ENCODE peak calls at places on chromosome 4, in six cellular contexts. One of them, this sample, is unnamed.

GRCh38 chr4:189202869-189203271 is 737.8 kb upstream of the FRG1 start:
- DNase-seq in transverse colon: no peak
- DNase-seq in A549: peak
- DNase-seq in suprapubic skin: no peak
- DNase-seq in tibial nerve: no peak
- DNase-seq in ovary: no peak
- DNase-seq in this sample: no peak

GRCh38 chr4:137934921-137935320 is 307.2 kb downstream of the SLC7A11 start:
- DNase-seq in transverse colon: no peak
- DNase-seq in A549: no peak
- DNase-seq in suprapubic skin: no peak
- DNase-seq in tibial nerve: no peak
- DNase-seq in ovary: no peak
- DNase-seq in this sample: no peak

GRCh38 chr4:163200950-163201349 is 34.3 kb upstream of the NAF1 start:
- DNase-seq in transverse colon: no peak
- DNase-seq in A549: no peak
- DNase-seq in suprapubic skin: no peak
- DNase-seq in tibial nerve: no peak
- DNase-seq in ovary: no peak
- DNase-seq in this sample: no peak

GRCh38 chr4:143089291-143089690 is 95.4 kb upstream of the USP38 start:
- DNase-seq in transverse colon: no peak
- DNase-seq in A549: no peak
- DNase-seq in suprapubic skin: no peak
- DNase-seq in tibial nerve: no peak
- DNase-seq in ovary: no peak
- DNase-seq in this sample: no peak

GRCh38 chr4:102503831-102504786 is 3.0 kb downstream of the NFKB1 start:
- DNase-seq in transverse colon: no peak
- DNase-seq in A549: no peak
- DNase-seq in suprapubic skin: no peak
- DNase-seq in tibial nerve: no peak
- DNase-seq in ovary: no peak
- DNase-seq in this sample: no peak

GRCh38 chr4:127783026-127783769 is 1.1 kb downstream of the HSPA4L start:
- DNase-seq in transverse colon: peak
- DNase-seq in A549: peak
- DNase-seq in suprapubic skin: peak
- DNase-seq in tibial nerve: peak
- DNase-seq in ovary: peak
- DNase-seq in this sample: peak

GRCh38 chr4:87679449-87680169 is 29.5 kb downstream of the DMP1 start:
- DNase-seq in transverse colon: peak
- DNase-seq in A549: peak
- DNase-seq in suprapubic skin: no peak
- DNase-seq in tibial nerve: no peak
- DNase-seq in ovary: peak
- DNase-seq in this sample: peak

GRCh38 chr4:106650701-106651100 is 282.1 kb upstream of the GIMD1 start:
- DNase-seq in transverse colon: no peak
- DNase-seq in A549: no peak
- DNase-seq in suprapubic skin: no peak
- DNase-seq in tibial nerve: no peak
- DNase-seq in ovary: no peak
- DNase-seq in this sample: no peak

GRCh38 chr4:24055623-24056022 is 165.8 kb upstream of the PPARGC1A start:
- DNase-seq in transverse colon: no peak
- DNase-seq in A549: no peak
- DNase-seq in suprapubic skin: no peak
- DNase-seq in tibial nerve: no peak
- DNase-seq in ovary: no peak
- DNase-seq in this sample: no peak

GRCh38 chr4:42150653-42151567 is 1.5 kb downstream of the BEND4 start:
- DNase-seq in transverse colon: peak
- DNase-seq in A549: no peak
- DNase-seq in suprapubic skin: no peak
- DNase-seq in tibial nerve: no peak
- DNase-seq in ovary: no peak
- DNase-seq in this sample: no peak

GRCh38 chr4:55004831-55005230 is 120.6 kb downstream of the KDR start:
- DNase-seq in transverse colon: no peak
- DNase-seq in A549: no peak
- DNase-seq in suprapubic skin: no peak
- DNase-seq in tibial nerve: no peak
- DNase-seq in ovary: no peak
- DNase-seq in this sample: no peak

GRCh38 chr4:88244821-88245579 is 39.4 kb downstream of the PPM1K start:
- DNase-seq in transverse colon: peak
- DNase-seq in A549: no peak
- DNase-seq in suprapubic skin: no peak
- DNase-seq in tibial nerve: no peak
- DNase-seq in ovary: no peak
- DNase-seq in this sample: no peak

GRCh38 chr4:126427781-126428360 is 1113.1 kb downstream of the FAT4 start:
- DNase-seq in transverse colon: no peak
- DNase-seq in A549: no peak
- DNase-seq in suprapubic skin: no peak
- DNase-seq in tibial nerve: no peak
- DNase-seq in ovary: no peak
- DNase-seq in this sample: no peak

GRCh38 chr4:102143433-102143832 is 201.8 kb downstream of the SLC39A8 start:
- DNase-seq in transverse colon: no peak
- DNase-seq in A549: no peak
- DNase-seq in suprapubic skin: no peak
- DNase-seq in tibial nerve: no peak
- DNase-seq in ovary: no peak
- DNase-seq in this sample: no peak

GRCh38 chr4:140523370-140523856 is 555 bp upstream of the ELMOD2 start:
- DNase-seq in transverse colon: no peak
- DNase-seq in A549: no peak
- DNase-seq in suprapubic skin: no peak
- DNase-seq in tibial nerve: no peak
- DNase-seq in ovary: no peak
- DNase-seq in this sample: no peak

GRCh38 chr4:183588691-183589090 is 70.3 kb downstream of the RWDD4 start:
- DNase-seq in transverse colon: no peak
- DNase-seq in A549: no peak
- DNase-seq in suprapubic skin: no peak
- DNase-seq in tibial nerve: no peak
- DNase-seq in ovary: no peak
- DNase-seq in this sample: no peak

GRCh38 chr4:26958925-26959653 is 98.4 kb downstream of the STIM2 start:
- DNase-seq in transverse colon: no peak
- DNase-seq in A549: no peak
- DNase-seq in suprapubic skin: no peak
- DNase-seq in tibial nerve: no peak
- DNase-seq in ovary: no peak
- DNase-seq in this sample: no peak

GRCh38 chr4:48241731-48242130 is 27.9 kb downstream of the TEC start:
- DNase-seq in transverse colon: no peak
- DNase-seq in A549: no peak
- DNase-seq in suprapubic skin: no peak
- DNase-seq in tibial nerve: no peak
- DNase-seq in ovary: no peak
- DNase-seq in this sample: no peak

GRCh38 chr4:123351713-123352112 is 44.9 kb upstream of the SPRY1 start:
- DNase-seq in transverse colon: no peak
- DNase-seq in A549: no peak
- DNase-seq in suprapubic skin: no peak
- DNase-seq in tibial nerve: no peak
- DNase-seq in ovary: no peak
- DNase-seq in this sample: no peak

GRCh38 chr4:28772796-28773195 is 1912.2 kb downstream of the STIM2 start:
- DNase-seq in transverse colon: no peak
- DNase-seq in A549: no peak
- DNase-seq in suprapubic skin: no peak
- DNase-seq in tibial nerve: no peak
- DNase-seq in ovary: no peak
- DNase-seq in this sample: no peak

DNA sequence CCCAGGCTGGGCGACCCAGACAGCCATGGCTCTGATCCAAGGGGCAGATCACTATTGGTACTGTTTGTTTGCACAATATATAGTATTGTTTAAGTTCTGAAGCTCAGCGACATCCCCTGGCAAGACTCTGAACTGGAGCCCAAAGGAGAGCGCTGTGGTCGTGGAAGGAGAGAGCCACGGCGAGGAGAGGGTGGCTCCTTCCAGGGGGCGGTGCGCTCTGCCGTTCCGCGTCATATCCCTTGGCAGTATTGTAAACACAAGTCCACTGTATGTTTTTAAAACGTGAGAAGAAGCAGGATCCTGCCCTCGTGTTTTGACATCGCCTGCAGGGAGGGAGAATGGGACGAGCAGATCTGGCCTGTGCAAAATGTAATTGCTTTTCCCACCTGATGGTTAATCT is 185.5 kb downstream of the RAB28 start:
- DNase-seq in transverse colon: peak
- DNase-seq in A549: no peak
- DNase-seq in suprapubic skin: no peak
- DNase-seq in tibial nerve: no peak
- DNase-seq in ovary: no peak
- DNase-seq in this sample: peak
- TF ChIP-seq EP300 in transverse colon: peak
- TF ChIP-seq EP300 in A549: no peak
- TF ChIP-seq EP300 in suprapubic skin: no peak
- TF ChIP-seq EP300 in tibial nerve: no peak
- TF ChIP-seq EP300 in ovary: no peak
- TF ChIP-seq EP300 in this sample: no peak

GRCh38 chr4:2426069-2426397 is 7.3 kb downstream of the CFAP99 start:
- DNase-seq in transverse colon: no peak
- DNase-seq in A549: no peak
- DNase-seq in suprapubic skin: no peak
- DNase-seq in tibial nerve: no peak
- DNase-seq in ovary: no peak
- DNase-seq in this sample: no peak

GRCh38 chr4:2428496-2429213 is 9.9 kb downstream of the CFAP99 start:
- DNase-seq in transverse colon: no peak
- DNase-seq in A549: no peak
- DNase-seq in suprapubic skin: no peak
- DNase-seq in tibial nerve: no peak
- DNase-seq in ovary: no peak
- DNase-seq in this sample: no peak

GRCh38 chr4:2425386-2426068 is 6.8 kb downstream of the CFAP99 start:
- DNase-seq in transverse colon: no peak
- DNase-seq in A549: no peak
- DNase-seq in suprapubic skin: no peak
- DNase-seq in tibial nerve: no peak
- DNase-seq in ovary: no peak
- DNase-seq in this sample: no peak

GRCh38 chr4:2427383-2428334 is 8.9 kb downstream of the CFAP99 start:
- DNase-seq in transverse colon: no peak
- DNase-seq in A549: no peak
- DNase-seq in suprapubic skin: no peak
- DNase-seq in tibial nerve: no peak
- DNase-seq in ovary: no peak
- DNase-seq in this sample: no peak

DNA sequence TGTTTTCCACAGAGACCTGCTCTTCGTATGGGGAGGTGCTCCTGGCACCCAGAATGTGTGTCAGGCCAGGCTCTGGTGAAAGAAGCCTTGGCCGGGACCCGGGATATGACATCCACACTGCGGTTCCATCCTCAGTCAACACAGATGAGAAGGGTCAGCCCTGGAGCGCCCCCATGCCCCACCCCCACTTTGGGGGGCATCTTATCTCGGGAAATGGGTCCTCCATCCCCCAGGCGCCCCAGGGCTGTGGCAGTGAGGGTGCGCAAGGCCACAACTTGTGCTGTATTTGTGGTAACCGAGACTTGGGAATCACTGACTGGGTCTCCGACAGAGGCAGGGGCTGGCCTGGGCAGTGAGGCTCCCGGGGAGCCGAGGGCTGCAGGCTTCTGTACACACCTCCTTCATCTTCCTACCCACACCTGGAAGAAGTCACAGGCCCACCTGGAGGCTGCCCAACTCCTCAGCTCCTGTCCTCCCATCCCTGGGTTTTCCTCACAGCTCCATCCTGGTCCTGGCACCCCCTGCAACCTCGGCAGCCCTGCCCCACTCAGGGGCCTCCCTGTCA is 8.0 kb downstream of the CFAP99 start:
- DNase-seq in transverse colon: no peak
- DNase-seq in A549: no peak
- DNase-seq in suprapubic skin: no peak
- DNase-seq in tibial nerve: no peak
- DNase-seq in ovary: no peak
- DNase-seq in this sample: no peak
- TF ChIP-seq EP300 in transverse colon: no peak
- TF ChIP-seq EP300 in A549: no peak
- TF ChIP-seq EP300 in suprapubic skin: no peak
- TF ChIP-seq EP300 in tibial nerve: no peak
- TF ChIP-seq EP300 in ovary: no peak
- TF ChIP-seq EP300 in this sample: no peak

DNA sequence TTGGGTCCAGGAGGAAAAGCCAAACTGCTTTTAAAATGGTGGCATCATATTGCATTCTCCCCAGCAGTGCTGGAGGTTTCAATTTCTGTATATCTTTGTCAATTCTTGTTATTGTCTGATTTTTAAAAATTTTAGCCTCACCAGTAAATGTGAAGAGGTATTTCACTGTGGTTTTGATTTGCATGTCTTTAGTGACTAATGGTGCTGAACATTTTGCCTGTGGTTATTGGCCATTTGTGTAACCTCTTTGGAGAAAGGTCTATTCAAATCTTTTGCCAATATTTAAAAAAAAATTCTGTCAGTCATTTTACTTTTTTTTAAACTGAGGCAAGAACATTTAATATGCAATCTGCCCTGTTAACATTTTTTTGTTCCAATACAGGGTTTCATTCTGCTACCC is 322.1 kb downstream of the TLL1 start:
- DNase-seq in transverse colon: no peak
- DNase-seq in A549: no peak
- DNase-seq in suprapubic skin: no peak
- DNase-seq in tibial nerve: no peak
- DNase-seq in ovary: no peak
- DNase-seq in this sample: no peak
- TF ChIP-seq EP300 in transverse colon: no peak
- TF ChIP-seq EP300 in A549: no peak
- TF ChIP-seq EP300 in suprapubic skin: no peak
- TF ChIP-seq EP300 in tibial nerve: no peak
- TF ChIP-seq EP300 in ovary: no peak
- TF ChIP-seq EP300 in this sample: no peak

DNA sequence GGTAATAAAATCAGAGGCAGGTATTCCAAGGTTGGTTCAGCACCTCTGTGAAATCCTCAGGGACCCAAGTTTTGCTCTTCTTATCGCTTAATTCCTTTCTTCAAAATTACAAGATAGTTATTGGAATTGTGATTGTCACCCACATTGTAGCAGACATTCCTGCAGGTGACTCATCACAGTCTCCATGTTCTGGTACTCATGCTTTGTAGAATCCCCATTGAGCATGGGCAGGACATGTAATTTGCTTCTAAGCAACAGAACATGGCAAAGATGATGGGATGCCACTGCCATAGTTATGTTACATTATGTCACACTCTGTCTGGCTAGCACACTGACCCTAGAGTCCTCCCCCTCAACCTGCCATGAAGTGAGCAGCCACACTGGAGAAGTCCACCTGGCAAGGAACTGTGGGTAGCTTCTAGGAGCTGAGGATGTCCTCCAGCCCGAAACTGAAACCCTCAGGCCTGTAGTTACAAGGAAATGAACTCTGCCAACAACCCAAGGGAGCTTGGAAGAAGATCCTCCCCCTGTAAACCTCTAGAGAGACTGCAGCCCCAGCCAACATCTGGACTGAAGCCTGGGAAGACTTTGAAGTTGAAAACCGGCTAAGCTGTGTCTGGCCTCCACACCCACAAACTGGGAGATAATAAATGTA is 58.3 kb upstream of the GUCY1A1 start:
- DNase-seq in transverse colon: no peak
- DNase-seq in A549: no peak
- DNase-seq in suprapubic skin: no peak
- DNase-seq in tibial nerve: no peak
- DNase-seq in ovary: no peak
- DNase-seq in this sample: no peak
- TF ChIP-seq EP300 in transverse colon: no peak
- TF ChIP-seq EP300 in A549: no peak
- TF ChIP-seq EP300 in suprapubic skin: no peak
- TF ChIP-seq EP300 in tibial nerve: no peak
- TF ChIP-seq EP300 in ovary: no peak
- TF ChIP-seq EP300 in this sample: no peak

This sample was measured in HepG2.